ENCODE peak calls at places on chromosomes 11 and 22, in ten cellular contexts. One of them, this sample, is unnamed.

GRCh38 chr22:35327690-35328471 is 28.2 kb downstream of the TOM1 start:
- ATAC-seq in stimulated activated naive B cell treated with anti-CD40 and anti-IgM and Interleukin-4, amounts not matched to agents 10 μg/mL and 1 μg/mL and 100 μg/mL, for 72 hours: no peak
- ATAC-seq in activated T-cell treated with anti-CD3 and anti-CD28 coated beads, Interleukin-2, amount 50 U/mL, for 4 hours: no peak
- ATAC-seq in activated CD8-positive, alpha-beta T cell treated with anti-CD3 and anti-CD28 coated beads, Interleukin-2, amount 10 ng/mL, durations not matched to agents 7 days and 5 days: no peak
- ATAC-seq in upper lobe of left lung: no peak
- ATAC-seq in CD4-positive, alpha-beta T cell: no peak
- ATAC-seq in Right ventricle myocardium inferior: no peak
- ATAC-seq in right cardiac atrium: no peak
- ATAC-seq in Right ventricle myocardium superior: no peak
- ATAC-seq in left cardiac atrium: no peak
- ATAC-seq in this sample: no peak

GRCh38 chr11:88175707-88176066 is 444 bp upstream of the RAB38 start:
- ATAC-seq in CD4-positive, alpha-beta T cell: no peak
- ATAC-seq in left cardiac atrium: peak
- ATAC-seq in stimulated activated naive B cell treated with anti-CD40 and anti-IgM and Interleukin-4, amounts not matched to agents 10 μg/mL and 1 μg/mL and 100 μg/mL, for 72 hours: peak
- ATAC-seq in activated CD8-positive, alpha-beta T cell treated with anti-CD3 and anti-CD28 coated beads, Interleukin-2, amount 10 ng/mL, durations not matched to agents 7 days and 5 days: peak
- ATAC-seq in Right ventricle myocardium superior: peak
- ATAC-seq in upper lobe of left lung: peak
- ATAC-seq in Right ventricle myocardium inferior: no peak
- ATAC-seq in right cardiac atrium: peak
- ATAC-seq in activated T-cell treated with anti-CD3 and anti-CD28 coated beads, Interleukin-2, amount 50 U/mL, for 4 hours: no peak
- ATAC-seq in this sample: no peak

GRCh38 chr22:37659066-37659896 is 758 bp downstream of the PDXP start:
- ATAC-seq in activated CD8-positive, alpha-beta T cell treated with anti-CD3 and anti-CD28 coated beads, Interleukin-2, amount 10 ng/mL, durations not matched to agents 7 days and 5 days: no peak
- ATAC-seq in activated T-cell treated with anti-CD3 and anti-CD28 coated beads, Interleukin-2, amount 50 U/mL, for 4 hours: peak
- ATAC-seq in CD4-positive, alpha-beta T cell: no peak
- ATAC-seq in Right ventricle myocardium superior: no peak
- ATAC-seq in upper lobe of left lung: no peak
- ATAC-seq in right cardiac atrium: no peak
- ATAC-seq in left cardiac atrium: no peak
- ATAC-seq in Right ventricle myocardium inferior: no peak
- ATAC-seq in stimulated activated naive B cell treated with anti-CD40 and anti-IgM and Interleukin-4, amounts not matched to agents 10 μg/mL and 1 μg/mL and 100 μg/mL, for 72 hours: peak
- ATAC-seq in this sample: peak

GRCh38 chr11:74989269-74989655 is 529 bp downstream of the NEU3 start:
- ATAC-seq in Right ventricle myocardium inferior: no peak
- ATAC-seq in Right ventricle myocardium superior: no peak
- ATAC-seq in CD4-positive, alpha-beta T cell: peak
- ATAC-seq in stimulated activated naive B cell treated with anti-CD40 and anti-IgM and Interleukin-4, amounts not matched to agents 10 μg/mL and 1 μg/mL and 100 μg/mL, for 72 hours: peak
- ATAC-seq in activated T-cell treated with anti-CD3 and anti-CD28 coated beads, Interleukin-2, amount 50 U/mL, for 4 hours: peak
- ATAC-seq in left cardiac atrium: no peak
- ATAC-seq in upper lobe of left lung: no peak
- ATAC-seq in activated CD8-positive, alpha-beta T cell treated with anti-CD3 and anti-CD28 coated beads, Interleukin-2, amount 10 ng/mL, durations not matched to agents 7 days and 5 days: no peak
- ATAC-seq in right cardiac atrium: no peak
- ATAC-seq in this sample: peak

GRCh38 chr11:69705901-69706787 is 2.3 kb upstream of the FGF19 start:
- ATAC-seq in stimulated activated naive B cell treated with anti-CD40 and anti-IgM and Interleukin-4, amounts not matched to agents 10 μg/mL and 1 μg/mL and 100 μg/mL, for 72 hours: no peak
- ATAC-seq in Right ventricle myocardium inferior: no peak
- ATAC-seq in right cardiac atrium: no peak
- ATAC-seq in upper lobe of left lung: peak
- ATAC-seq in left cardiac atrium: no peak
- ATAC-seq in Right ventricle myocardium superior: no peak
- ATAC-seq in activated CD8-positive, alpha-beta T cell treated with anti-CD3 and anti-CD28 coated beads, Interleukin-2, amount 10 ng/mL, durations not matched to agents 7 days and 5 days: no peak
- ATAC-seq in activated T-cell treated with anti-CD3 and anti-CD28 coated beads, Interleukin-2, amount 50 U/mL, for 4 hours: no peak
- ATAC-seq in CD4-positive, alpha-beta T cell: no peak
- ATAC-seq in this sample: no peak

GRCh38 chr11:65968600-65969482 is 7.3 kb downstream of the SART1 start:
- ATAC-seq in left cardiac atrium: no peak
- ATAC-seq in upper lobe of left lung: peak
- ATAC-seq in right cardiac atrium: no peak
- ATAC-seq in activated CD8-positive, alpha-beta T cell treated with anti-CD3 and anti-CD28 coated beads, Interleukin-2, amount 10 ng/mL, durations not matched to agents 7 days and 5 days: no peak
- ATAC-seq in Right ventricle myocardium inferior: no peak
- ATAC-seq in CD4-positive, alpha-beta T cell: no peak
- ATAC-seq in stimulated activated naive B cell treated with anti-CD40 and anti-IgM and Interleukin-4, amounts not matched to agents 10 μg/mL and 1 μg/mL and 100 μg/mL, for 72 hours: no peak
- ATAC-seq in Right ventricle myocardium superior: peak
- ATAC-seq in activated T-cell treated with anti-CD3 and anti-CD28 coated beads, Interleukin-2, amount 50 U/mL, for 4 hours: no peak
- ATAC-seq in this sample: no peak

GRCh38 chr11:123431619-123432018 is 1.6 kb downstream of the GRAMD1B start:
- ATAC-seq in CD4-positive, alpha-beta T cell: no peak
- ATAC-seq in left cardiac atrium: no peak
- ATAC-seq in right cardiac atrium: peak
- ATAC-seq in activated CD8-positive, alpha-beta T cell treated with anti-CD3 and anti-CD28 coated beads, Interleukin-2, amount 10 ng/mL, durations not matched to agents 7 days and 5 days: no peak
- ATAC-seq in stimulated activated naive B cell treated with anti-CD40 and anti-IgM and Interleukin-4, amounts not matched to agents 10 μg/mL and 1 μg/mL and 100 μg/mL, for 72 hours: no peak
- ATAC-seq in activated T-cell treated with anti-CD3 and anti-CD28 coated beads, Interleukin-2, amount 50 U/mL, for 4 hours: no peak
- ATAC-seq in upper lobe of left lung: no peak
- ATAC-seq in Right ventricle myocardium inferior: no peak
- ATAC-seq in Right ventricle myocardium superior: no peak
- ATAC-seq in this sample: peak

GRCh38 chr11:66727883-66728759 is 895 bp downstream of the SPTBN2 start:
- ATAC-seq in CD4-positive, alpha-beta T cell: peak
- ATAC-seq in activated T-cell treated with anti-CD3 and anti-CD28 coated beads, Interleukin-2, amount 50 U/mL, for 4 hours: peak
- ATAC-seq in upper lobe of left lung: no peak
- ATAC-seq in activated CD8-positive, alpha-beta T cell treated with anti-CD3 and anti-CD28 coated beads, Interleukin-2, amount 10 ng/mL, durations not matched to agents 7 days and 5 days: peak
- ATAC-seq in stimulated activated naive B cell treated with anti-CD40 and anti-IgM and Interleukin-4, amounts not matched to agents 10 μg/mL and 1 μg/mL and 100 μg/mL, for 72 hours: peak
- ATAC-seq in left cardiac atrium: peak
- ATAC-seq in Right ventricle myocardium superior: no peak
- ATAC-seq in right cardiac atrium: peak
- ATAC-seq in Right ventricle myocardium inferior: no peak
- ATAC-seq in this sample: peak

GRCh38 chr22:37054600-37055365 is 3.2 kb downstream of the KCTD17 start:
- ATAC-seq in CD4-positive, alpha-beta T cell: no peak
- ATAC-seq in right cardiac atrium: no peak
- ATAC-seq in Right ventricle myocardium inferior: no peak
- ATAC-seq in left cardiac atrium: no peak
- ATAC-seq in upper lobe of left lung: no peak
- ATAC-seq in stimulated activated naive B cell treated with anti-CD40 and anti-IgM and Interleukin-4, amounts not matched to agents 10 μg/mL and 1 μg/mL and 100 μg/mL, for 72 hours: no peak
- ATAC-seq in Right ventricle myocardium superior: no peak
- ATAC-seq in activated T-cell treated with anti-CD3 and anti-CD28 coated beads, Interleukin-2, amount 50 U/mL, for 4 hours: no peak
- ATAC-seq in activated CD8-positive, alpha-beta T cell treated with anti-CD3 and anti-CD28 coated beads, Interleukin-2, amount 10 ng/mL, durations not matched to agents 7 days and 5 days: no peak
- ATAC-seq in this sample: no peak

GRCh38 chr11:76962583-76963416 is 71.4 kb upstream of the B3GNT6 start:
- ATAC-seq in activated T-cell treated with anti-CD3 and anti-CD28 coated beads, Interleukin-2, amount 50 U/mL, for 4 hours: no peak
- ATAC-seq in CD4-positive, alpha-beta T cell: no peak
- ATAC-seq in left cardiac atrium: no peak
- ATAC-seq in stimulated activated naive B cell treated with anti-CD40 and anti-IgM and Interleukin-4, amounts not matched to agents 10 μg/mL and 1 μg/mL and 100 μg/mL, for 72 hours: peak
- ATAC-seq in upper lobe of left lung: peak
- ATAC-seq in right cardiac atrium: no peak
- ATAC-seq in Right ventricle myocardium superior: no peak
- ATAC-seq in Right ventricle myocardium inferior: no peak
- ATAC-seq in activated CD8-positive, alpha-beta T cell treated with anti-CD3 and anti-CD28 coated beads, Interleukin-2, amount 10 ng/mL, durations not matched to agents 7 days and 5 days: peak
- ATAC-seq in this sample: no peak

GRCh38 chr11:122861631-122862030 is 20.9 kb upstream of the JHY start:
- ATAC-seq in Right ventricle myocardium inferior: no peak
- ATAC-seq in right cardiac atrium: no peak
- ATAC-seq in activated CD8-positive, alpha-beta T cell treated with anti-CD3 and anti-CD28 coated beads, Interleukin-2, amount 10 ng/mL, durations not matched to agents 7 days and 5 days: no peak
- ATAC-seq in left cardiac atrium: no peak
- ATAC-seq in upper lobe of left lung: no peak
- ATAC-seq in stimulated activated naive B cell treated with anti-CD40 and anti-IgM and Interleukin-4, amounts not matched to agents 10 μg/mL and 1 μg/mL and 100 μg/mL, for 72 hours: no peak
- ATAC-seq in activated T-cell treated with anti-CD3 and anti-CD28 coated beads, Interleukin-2, amount 50 U/mL, for 4 hours: no peak
- ATAC-seq in CD4-positive, alpha-beta T cell: no peak
- ATAC-seq in Right ventricle myocardium superior: no peak
- ATAC-seq in this sample: no peak

GRCh38 chr22:36966851-36967535 is 52.3 kb downstream of the TST start:
- ATAC-seq in Right ventricle myocardium superior: no peak
- ATAC-seq in stimulated activated naive B cell treated with anti-CD40 and anti-IgM and Interleukin-4, amounts not matched to agents 10 μg/mL and 1 μg/mL and 100 μg/mL, for 72 hours: no peak
- ATAC-seq in CD4-positive, alpha-beta T cell: no peak
- ATAC-seq in Right ventricle myocardium inferior: no peak
- ATAC-seq in activated T-cell treated with anti-CD3 and anti-CD28 coated beads, Interleukin-2, amount 50 U/mL, for 4 hours: no peak
- ATAC-seq in upper lobe of left lung: no peak
- ATAC-seq in left cardiac atrium: no peak
- ATAC-seq in right cardiac atrium: no peak
- ATAC-seq in activated CD8-positive, alpha-beta T cell treated with anti-CD3 and anti-CD28 coated beads, Interleukin-2, amount 10 ng/mL, durations not matched to agents 7 days and 5 days: no peak
- ATAC-seq in this sample: no peak

GRCh38 chr22:22088658-22089458 is 106.3 kb upstream of the TOP3B start:
- ATAC-seq in Right ventricle myocardium superior: no peak
- ATAC-seq in Right ventricle myocardium inferior: no peak
- ATAC-seq in upper lobe of left lung: no peak
- ATAC-seq in activated CD8-positive, alpha-beta T cell treated with anti-CD3 and anti-CD28 coated beads, Interleukin-2, amount 10 ng/mL, durations not matched to agents 7 days and 5 days: no peak
- ATAC-seq in right cardiac atrium: no peak
- ATAC-seq in activated T-cell treated with anti-CD3 and anti-CD28 coated beads, Interleukin-2, amount 50 U/mL, for 4 hours: no peak
- ATAC-seq in CD4-positive, alpha-beta T cell: no peak
- ATAC-seq in left cardiac atrium: no peak
- ATAC-seq in stimulated activated naive B cell treated with anti-CD40 and anti-IgM and Interleukin-4, amounts not matched to agents 10 μg/mL and 1 μg/mL and 100 μg/mL, for 72 hours: no peak
- ATAC-seq in this sample: no peak

GRCh38 chr11:102560555-102561011 is 30.0 kb upstream of the MMP7 start:
- ATAC-seq in right cardiac atrium: no peak
- ATAC-seq in CD4-positive, alpha-beta T cell: peak
- ATAC-seq in upper lobe of left lung: peak
- ATAC-seq in left cardiac atrium: no peak
- ATAC-seq in activated T-cell treated with anti-CD3 and anti-CD28 coated beads, Interleukin-2, amount 50 U/mL, for 4 hours: peak
- ATAC-seq in Right ventricle myocardium inferior: no peak
- ATAC-seq in Right ventricle myocardium superior: no peak
- ATAC-seq in activated CD8-positive, alpha-beta T cell treated with anti-CD3 and anti-CD28 coated beads, Interleukin-2, amount 10 ng/mL, durations not matched to agents 7 days and 5 days: peak
- ATAC-seq in stimulated activated naive B cell treated with anti-CD40 and anti-IgM and Interleukin-4, amounts not matched to agents 10 μg/mL and 1 μg/mL and 100 μg/mL, for 72 hours: peak
- ATAC-seq in this sample: peak

GRCh38 chr22:37517826-37518450 is 1.3 kb downstream of the CARD10 start:
- ATAC-seq in CD4-positive, alpha-beta T cell: no peak
- ATAC-seq in activated CD8-positive, alpha-beta T cell treated with anti-CD3 and anti-CD28 coated beads, Interleukin-2, amount 10 ng/mL, durations not matched to agents 7 days and 5 days: no peak
- ATAC-seq in left cardiac atrium: no peak
- ATAC-seq in Right ventricle myocardium superior: no peak
- ATAC-seq in right cardiac atrium: peak
- ATAC-seq in stimulated activated naive B cell treated with anti-CD40 and anti-IgM and Interleukin-4, amounts not matched to agents 10 μg/mL and 1 μg/mL and 100 μg/mL, for 72 hours: no peak
- ATAC-seq in upper lobe of left lung: no peak
- ATAC-seq in activated T-cell treated with anti-CD3 and anti-CD28 coated beads, Interleukin-2, amount 50 U/mL, for 4 hours: no peak
- ATAC-seq in Right ventricle myocardium inferior: no peak
- ATAC-seq in this sample: no peak

GRCh38 chr22:37122598-37123180 is 13.2 kb upstream of the TMPRSS6 start:
- ATAC-seq in stimulated activated naive B cell treated with anti-CD40 and anti-IgM and Interleukin-4, amounts not matched to agents 10 μg/mL and 1 μg/mL and 100 μg/mL, for 72 hours: no peak
- ATAC-seq in left cardiac atrium: no peak
- ATAC-seq in upper lobe of left lung: peak
- ATAC-seq in right cardiac atrium: no peak
- ATAC-seq in activated T-cell treated with anti-CD3 and anti-CD28 coated beads, Interleukin-2, amount 50 U/mL, for 4 hours: no peak
- ATAC-seq in Right ventricle myocardium superior: no peak
- ATAC-seq in activated CD8-positive, alpha-beta T cell treated with anti-CD3 and anti-CD28 coated beads, Interleukin-2, amount 10 ng/mL, durations not matched to agents 7 days and 5 days: no peak
- ATAC-seq in Right ventricle myocardium inferior: no peak
- ATAC-seq in CD4-positive, alpha-beta T cell: no peak
- ATAC-seq in this sample: peak

GRCh38 chr22:32043391-32043790 is 330 bp downstream of the SLC5A1 start:
- ATAC-seq in activated CD8-positive, alpha-beta T cell treated with anti-CD3 and anti-CD28 coated beads, Interleukin-2, amount 10 ng/mL, durations not matched to agents 7 days and 5 days: no peak
- ATAC-seq in Right ventricle myocardium inferior: no peak
- ATAC-seq in upper lobe of left lung: no peak
- ATAC-seq in activated T-cell treated with anti-CD3 and anti-CD28 coated beads, Interleukin-2, amount 50 U/mL, for 4 hours: no peak
- ATAC-seq in Right ventricle myocardium superior: no peak
- ATAC-seq in stimulated activated naive B cell treated with anti-CD40 and anti-IgM and Interleukin-4, amounts not matched to agents 10 μg/mL and 1 μg/mL and 100 μg/mL, for 72 hours: no peak
- ATAC-seq in CD4-positive, alpha-beta T cell: no peak
- ATAC-seq in left cardiac atrium: no peak
- ATAC-seq in right cardiac atrium: no peak
- ATAC-seq in this sample: no peak

GRCh38 chr11:126337121-126337471 is 18.4 kb upstream of the ST3GAL4 start:
- ATAC-seq in CD4-positive, alpha-beta T cell: no peak
- ATAC-seq in activated CD8-positive, alpha-beta T cell treated with anti-CD3 and anti-CD28 coated beads, Interleukin-2, amount 10 ng/mL, durations not matched to agents 7 days and 5 days: no peak
- ATAC-seq in stimulated activated naive B cell treated with anti-CD40 and anti-IgM and Interleukin-4, amounts not matched to agents 10 μg/mL and 1 μg/mL and 100 μg/mL, for 72 hours: no peak
- ATAC-seq in activated T-cell treated with anti-CD3 and anti-CD28 coated beads, Interleukin-2, amount 50 U/mL, for 4 hours: no peak
- ATAC-seq in left cardiac atrium: no peak
- ATAC-seq in right cardiac atrium: no peak
- ATAC-seq in Right ventricle myocardium superior: no peak
- ATAC-seq in Right ventricle myocardium inferior: no peak
- ATAC-seq in upper lobe of left lung: no peak
- ATAC-seq in this sample: no peak

GRCh38 chr22:50148991-50149721 is 21.4 kb upstream of the PANX2 start:
- ATAC-seq in activated CD8-positive, alpha-beta T cell treated with anti-CD3 and anti-CD28 coated beads, Interleukin-2, amount 10 ng/mL, durations not matched to agents 7 days and 5 days: peak
- ATAC-seq in left cardiac atrium: peak
- ATAC-seq in Right ventricle myocardium superior: peak
- ATAC-seq in Right ventricle myocardium inferior: peak
- ATAC-seq in right cardiac atrium: peak
- ATAC-seq in activated T-cell treated with anti-CD3 and anti-CD28 coated beads, Interleukin-2, amount 50 U/mL, for 4 hours: peak
- ATAC-seq in CD4-positive, alpha-beta T cell: peak
- ATAC-seq in stimulated activated naive B cell treated with anti-CD40 and anti-IgM and Interleukin-4, amounts not matched to agents 10 μg/mL and 1 μg/mL and 100 μg/mL, for 72 hours: peak
- ATAC-seq in upper lobe of left lung: peak
- ATAC-seq in this sample: peak

GRCh38 chr11:65435330-65435931 is 12.8 kb downstream of the NEAT1 start:
- ATAC-seq in Right ventricle myocardium inferior: peak
- ATAC-seq in Right ventricle myocardium superior: peak
- ATAC-seq in upper lobe of left lung: no peak
- ATAC-seq in left cardiac atrium: no peak
- ATAC-seq in stimulated activated naive B cell treated with anti-CD40 and anti-IgM and Interleukin-4, amounts not matched to agents 10 μg/mL and 1 μg/mL and 100 μg/mL, for 72 hours: no peak
- ATAC-seq in right cardiac atrium: no peak
- ATAC-seq in activated CD8-positive, alpha-beta T cell treated with anti-CD3 and anti-CD28 coated beads, Interleukin-2, amount 10 ng/mL, durations not matched to agents 7 days and 5 days: no peak
- ATAC-seq in CD4-positive, alpha-beta T cell: no peak
- ATAC-seq in activated T-cell treated with anti-CD3 and anti-CD28 coated beads, Interleukin-2, amount 50 U/mL, for 4 hours: no peak
- ATAC-seq in this sample: no peak

GRCh38 chr22:42365337-42365865 is 66.8 kb downstream of the NFAM1 start:
- ATAC-seq in activated CD8-positive, alpha-beta T cell treated with anti-CD3 and anti-CD28 coated beads, Interleukin-2, amount 10 ng/mL, durations not matched to agents 7 days and 5 days: no peak
- ATAC-seq in upper lobe of left lung: no peak
- ATAC-seq in stimulated activated naive B cell treated with anti-CD40 and anti-IgM and Interleukin-4, amounts not matched to agents 10 μg/mL and 1 μg/mL and 100 μg/mL, for 72 hours: no peak
- ATAC-seq in CD4-positive, alpha-beta T cell: no peak
- ATAC-seq in Right ventricle myocardium inferior: peak
- ATAC-seq in left cardiac atrium: peak
- ATAC-seq in right cardiac atrium: peak
- ATAC-seq in activated T-cell treated with anti-CD3 and anti-CD28 coated beads, Interleukin-2, amount 50 U/mL, for 4 hours: no peak
- ATAC-seq in Right ventricle myocardium superior: no peak
- ATAC-seq in this sample: no peak

GRCh38 chr11:33040127-33040861 is 922 bp downstream of the TCP11L1 start:
- ATAC-seq in Right ventricle myocardium superior: peak
- ATAC-seq in CD4-positive, alpha-beta T cell: peak
- ATAC-seq in upper lobe of left lung: no peak
- ATAC-seq in activated T-cell treated with anti-CD3 and anti-CD28 coated beads, Interleukin-2, amount 50 U/mL, for 4 hours: peak
- ATAC-seq in right cardiac atrium: no peak
- ATAC-seq in Right ventricle myocardium inferior: peak
- ATAC-seq in left cardiac atrium: peak
- ATAC-seq in stimulated activated naive B cell treated with anti-CD40 and anti-IgM and Interleukin-4, amounts not matched to agents 10 μg/mL and 1 μg/mL and 100 μg/mL, for 72 hours: peak
- ATAC-seq in activated CD8-positive, alpha-beta T cell treated with anti-CD3 and anti-CD28 coated beads, Interleukin-2, amount 10 ng/mL, durations not matched to agents 7 days and 5 days: peak
- ATAC-seq in this sample: peak

GRCh38 chr11:12318791-12319733 is 58.3 kb upstream of the PARVA start:
- ATAC-seq in Right ventricle myocardium superior: peak
- ATAC-seq in activated T-cell treated with anti-CD3 and anti-CD28 coated beads, Interleukin-2, amount 50 U/mL, for 4 hours: no peak
- ATAC-seq in left cardiac atrium: no peak
- ATAC-seq in Right ventricle myocardium inferior: no peak
- ATAC-seq in right cardiac atrium: no peak
- ATAC-seq in upper lobe of left lung: no peak
- ATAC-seq in activated CD8-positive, alpha-beta T cell treated with anti-CD3 and anti-CD28 coated beads, Interleukin-2, amount 10 ng/mL, durations not matched to agents 7 days and 5 days: no peak
- ATAC-seq in CD4-positive, alpha-beta T cell: no peak
- ATAC-seq in stimulated activated naive B cell treated with anti-CD40 and anti-IgM and Interleukin-4, amounts not matched to agents 10 μg/mL and 1 μg/mL and 100 μg/mL, for 72 hours: peak
- ATAC-seq in this sample: no peak

GRCh38 chr22:41951898-41952474 is at the start of gene SMIM45:
- ATAC-seq in activated T-cell treated with anti-CD3 and anti-CD28 coated beads, Interleukin-2, amount 50 U/mL, for 4 hours: no peak
- ATAC-seq in CD4-positive, alpha-beta T cell: no peak
- ATAC-seq in activated CD8-positive, alpha-beta T cell treated with anti-CD3 and anti-CD28 coated beads, Interleukin-2, amount 10 ng/mL, durations not matched to agents 7 days and 5 days: no peak
- ATAC-seq in left cardiac atrium: no peak
- ATAC-seq in stimulated activated naive B cell treated with anti-CD40 and anti-IgM and Interleukin-4, amounts not matched to agents 10 μg/mL and 1 μg/mL and 100 μg/mL, for 72 hours: peak
- ATAC-seq in right cardiac atrium: peak
- ATAC-seq in Right ventricle myocardium inferior: no peak
- ATAC-seq in upper lobe of left lung: no peak
- ATAC-seq in Right ventricle myocardium superior: no peak
- ATAC-seq in this sample: no peak

GRCh38 chr22:39839198-39839597 is 54.4 kb downstream of the ENTHD1 start:
- ATAC-seq in Right ventricle myocardium superior: no peak
- ATAC-seq in activated T-cell treated with anti-CD3 and anti-CD28 coated beads, Interleukin-2, amount 50 U/mL, for 4 hours: no peak
- ATAC-seq in upper lobe of left lung: no peak
- ATAC-seq in Right ventricle myocardium inferior: no peak
- ATAC-seq in left cardiac atrium: no peak
- ATAC-seq in CD4-positive, alpha-beta T cell: no peak
- ATAC-seq in activated CD8-positive, alpha-beta T cell treated with anti-CD3 and anti-CD28 coated beads, Interleukin-2, amount 10 ng/mL, durations not matched to agents 7 days and 5 days: no peak
- ATAC-seq in right cardiac atrium: no peak
- ATAC-seq in stimulated activated naive B cell treated with anti-CD40 and anti-IgM and Interleukin-4, amounts not matched to agents 10 μg/mL and 1 μg/mL and 100 μg/mL, for 72 hours: peak
- ATAC-seq in this sample: no peak

This sample was measured in activated T-helper 17 cell treated with anti-CD3 and anti-CD28 coated beads, Interleukin-2, amount 50 U/mL, for 72 hours.